ENCODE peak calls at places on chromosomes 1 and 21, in nine cellular contexts. D is activated T-cell treated with anti-CD3 and anti-CD28 coated beads, Interleukin-2, amount 50 U/mL, for 72 hours; A is SJCRH30; L is activated T-helper 9 cell treated with anti-CD3 and anti-CD28 coated beads, Interleukin-2, amount 50 U/mL, for 16 hours; N is CD4-positive, alpha-beta T cell; T is NCI-H2081; G is SK-MEL-5; Z is occipital lobe; V is stimulated activated CD4-positive, alpha-beta T cell treated with anti-CD3 and anti-CD28 coated beads, Interleukin-1b, Interleukin-23, amount 100 ng/mL, for 24 hours. O is an unnamed sample.

GRCh38 chr1:24018611-24019580 is 38.8 kb upstream of the SRSF10 start:
- DNase-seq in D (no peak), A (peak), L (no peak), N (no peak), T (no peak), G (peak), Z (peak), V (no peak), O (peak)

GRCh38 chr1:168689726-168690602 is 39.0 kb downstream of the DPT start:
- DNase-seq in D (no peak), A (no peak), L (no peak), N (no peak), T (no peak), G (no peak), Z (no peak), V (no peak), O (no peak)

GRCh38 chr1:197998110-197998509 is 80.9 kb downstream of the LHX9 start:
- DNase-seq in D (no peak), A (no peak), L (no peak), N (no peak), T (no peak), G (no peak), Z (no peak), V (no peak), O (no peak)

GRCh38 chr21:34261841-34262832 is 101.7 kb upstream of the KCNE2 start:
- DNase-seq in D (no peak), A (no peak), L (no peak), N (no peak), T (no peak), G (no peak), Z (no peak), V (no peak), O (no peak)

GRCh38 chr21:41207401-41208388 is 39.7 kb downstream of the BACE2 start:
- DNase-seq in D (no peak), A (peak), L (no peak), N (no peak), T (no peak), G (peak), Z (no peak), V (no peak), O (peak)

GRCh38 chr1:236938745-236939144 is 65.5 kb downstream of the MT1HL1 start:
- DNase-seq in D (no peak), A (no peak), L (no peak), N (no peak), T (no peak), G (no peak), Z (peak), V (no peak), O (no peak)

GRCh38 chr1:234745844-234746797 is 136.1 kb upstream of the IRF2BP2 start:
- DNase-seq in D (no peak), A (no peak), L (no peak), N (no peak), T (peak), G (no peak), Z (no peak), V (no peak), O (no peak)

GRCh38 chr1:12477936-12478611 is 139.9 kb downstream of the DHRS3 start:
- DNase-seq in D (peak), A (peak), L (no peak), N (no peak), T (peak), G (peak), Z (no peak), V (no peak), O (peak)

GRCh38 chr1:152957561-152957960 is 10.6 kb downstream of the SPRR5 start:
- DNase-seq in D (no peak), A (no peak), L (no peak), N (no peak), T (no peak), G (no peak), Z (no peak), V (no peak), O (no peak)

GRCh38 chr1:215599418-215599817 is 32.3 kb downstream of the KCTD3 start:
- DNase-seq in D (no peak), A (no peak), L (no peak), N (no peak), T (peak), G (peak), Z (no peak), V (no peak), O (no peak)

GRCh38 chr1:180927841-180928240 is 15.1 kb downstream of the KIAA1614 start:
- DNase-seq in D (no peak), A (peak), L (no peak), N (no peak), T (peak), G (no peak), Z (no peak), V (no peak), O (no peak)

GRCh38 chr1:195768936-195769335 is 839.3 kb downstream of the KCNT2 start:
- DNase-seq in D (no peak), A (no peak), L (no peak), N (no peak), T (no peak), G (no peak), Z (no peak), V (no peak), O (no peak)

GRCh38 chr1:190858140-190858539 is 380.5 kb upstream of the BRINP3 start:
- DNase-seq in D (no peak), A (no peak), L (no peak), N (no peak), T (no peak), G (no peak), Z (no peak), V (no peak), O (no peak)

GRCh38 chr1:94463056-94463764 is 45.0 kb downstream of the ABCD3 start:
- DNase-seq in D (no peak), A (no peak), L (no peak), N (no peak), T (no peak), G (no peak), Z (no peak), V (no peak), O (no peak)

GRCh38 chr1:34816778-34817177 is 24.0 kb downstream of the GJA4 start:
- DNase-seq in D (no peak), A (no peak), L (no peak), N (no peak), T (no peak), G (no peak), Z (no peak), V (no peak), O (no peak)

O was measured in Right ventricle myocardium inferior.